ENCODE peak calls at places on chromosome 2, in six cellular contexts. R is NCI-H774, Q is GM23248, A is activated gamma-delta T cell treated with Interleukin-2 at 50 U/mL for 16 hours, Z is cardiac muscle cell, D is NCI-H1048. T is an unnamed sample.

GRCh38 chr2:218880749-218881594 is at the start of gene WNT10A:
- DNase-seq in Z (no peak), R (no peak), Q (no peak), A (no peak), D (no peak), T (no peak)

GRCh38 chr2:187543488-187543887 is 10.7 kb downstream of the TFPI start:
- DNase-seq in Z (no peak), A (no peak), Q (peak; percentile 24), R (no peak), D (no peak), T (no peak)

GRCh38 chr2:223944166-223944703 is 900 bp downstream of the WDFY1 start:
- DNase-seq in Z (peak; percentile 67), Q (peak; percentile 56), A (peak; percentile 14), R (no peak), D (no peak), T (no peak)

GRCh38 chr2:199946836-199947235 is 8.5 kb downstream of the TYW5 start:
- DNase-seq in Z (no peak), R (no peak), D (no peak), A (no peak), Q (peak; percentile 45), T (no peak)

GRCh38 chr2:165572155-165572554 is 102.7 kb downstream of the CSRNP3 start:
- DNase-seq in Q (no peak), A (no peak), D (no peak), Z (peak; percentile 37), R (peak; percentile 77), T (peak; percentile 83)

GRCh38 chr2:193276988-193277387 is 1082.3 kb upstream of the TMEFF2 start:
- DNase-seq in Z (no peak), Q (no peak), A (no peak), R (no peak), D (no peak), T (no peak)

GRCh38 chr2:33412920-33413319 is 63.5 kb upstream of the RASGRP3 start:
- DNase-seq in Q (peak; percentile 71), Z (peak; percentile 38), R (no peak), A (no peak), D (no peak), T (peak; percentile 9)

GRCh38 chr2:185583058-185583816 is 155.4 kb upstream of the FSIP2 start:
- DNase-seq in D (no peak), A (no peak), Z (no peak), R (no peak), Q (peak; percentile 32), T (peak; percentile 27)

GRCh38 chr2:145292166-145292565 is 772.2 kb upstream of the ZEB2 start:
- DNase-seq in Z (no peak), Q (no peak), D (no peak), R (no peak), A (no peak), T (no peak)

GRCh38 chr2:104872866-104873688 is 19.2 kb downstream of the POU3F3 start:
- DNase-seq in Q (peak; percentile 84), Z (peak; percentile 79), D (no peak), A (peak; percentile 29), R (peak; percentile 72), T (no peak)

GRCh38 chr2:70785137-70785911 is 5.1 kb downstream of the FIGLA start:
- DNase-seq in Q (peak; percentile 54), R (no peak), Z (peak; percentile 52), D (no peak), A (no peak), T (peak; percentile 38)

GRCh38 chr2:189338119-189338518 is 103.2 kb upstream of the WDR75 start:
- DNase-seq in R (no peak), Q (no peak), Z (no peak), A (no peak), D (no peak), T (no peak)

GRCh38 chr2:55761526-55761925 is 67.9 kb upstream of the PNPT1 start:
- DNase-seq in R (no peak), Q (peak; percentile 55), Z (no peak), D (no peak), A (no peak), T (no peak)

GRCh38 chr2:216777637-216778273 is 82.1 kb downstream of the TNP1 start:
- DNase-seq in A (no peak), Q (peak; percentile 83), Z (peak; percentile 52), D (peak; percentile 8), R (peak; percentile 83), T (peak; percentile 44)

GRCh38 chr2:203444738-203445137 is 90.4 kb downstream of the RAPH1 start:
- DNase-seq in D (no peak), R (no peak), Q (no peak), A (no peak), Z (peak; percentile 39), T (no peak)

GRCh38 chr2:159982270-159982669 is 80.1 kb downstream of the PLA2R1 start:
- DNase-seq in Z (no peak), D (no peak), Q (peak; percentile 93), R (no peak), A (no peak), T (peak; percentile 5)

T was measured in NCI-H446 treated with DMSO at 0.1 percent for 48 hours.